ENCODE peak calls at places on chromosomes 4 and X, in ten cellular contexts. F, V, J, O, P, L, W, R, U and I are unnamed samples. For H3K27me3, the result is how much of the 10 kb centered on the place peaks cover.

GRCh38 chr4:57249083-57249482 is 138.9 kb upstream of the IGFBP7 start:
- DNase-seq in W (no peak), P (no peak), L (no peak), O (no peak), R (no peak), F (no peak), V (no peak), J (peak), U (no peak), I (no peak)

GRCh38 chr4:182922551-182923284 is 5.5 kb upstream of the DCTD start:
- DNase-seq in P (no peak), W (no peak), U (no peak), L (no peak), O (no peak), J (peak), V (peak), R (no peak), F (no peak), I (no peak)

GRCh38 chr4:68152411-68152810 is 22.7 kb upstream of the TMPRSS11F start:
- DNase-seq in U (no peak), J (peak), R (peak), L (no peak), V (no peak), W (no peak), P (no peak), O (no peak), F (no peak), I (no peak)

GRCh38 chrX:150868625-150869024 is 29.8 kb downstream of the CD99L2 start:
- DNase-seq in P (no peak), V (no peak), L (no peak), J (no peak), W (no peak), O (no peak), F (no peak), U (no peak), R (no peak), I (no peak)

GRCh38 chrX:51614353-51614752 is 4.4 kb downstream of the CENPVL3 start:
- DNase-seq in O (peak), U (no peak), P (no peak), V (no peak), J (peak), R (peak), W (no peak), F (no peak), L (peak), I (no peak)

GRCh38 chrX:129360175-129360574 is 163.1 kb downstream of the SMARCA1 start:
- DNase-seq in P (no peak), L (peak), F (no peak), V (peak), O (peak), U (peak), W (no peak), J (peak), R (peak), I (no peak)

GRCh38 chr4:32768664-32769389 is 2048.7 kb downstream of the PCDH7 start:
- DNase-seq in F (no peak), O (no peak), J (no peak), V (no peak), P (no peak), W (no peak), R (no peak), U (no peak), L (no peak), I (no peak)

GRCh38 chrX:7486502-7486901 is 338.5 kb upstream of the PUDP start:
- DNase-seq in U (no peak), V (peak), J (no peak), P (no peak), L (no peak), O (no peak), W (no peak), R (no peak), F (no peak), I (no peak)

GRCh38 chr4:112978691-112979472 is 70.6 kb upstream of the ANK2 start:
- DNase-seq in P (no peak), J (peak), V (no peak), F (no peak), L (peak), R (no peak), W (no peak), O (no peak), U (no peak), I (no peak)

GRCh38 chrX:15546745-15547144 is 46.1 kb downstream of the BMX start:
- DNase-seq in P (no peak), W (no peak), R (no peak), O (no peak), F (no peak), V (no peak), L (no peak), J (no peak), U (no peak), I (no peak)

GRCh38 chr4:3525532-3526430 is 6.4 kb downstream of the LRPAP1 start:
- DNase-seq in P (no peak), V (peak), F (no peak), R (no peak), O (no peak), U (no peak), L (peak), J (no peak), W (no peak), I (peak)

GRCh38 chr4:167000141-167000852 is 234.0 kb downstream of the SPOCK3 start:
- DNase-seq in U (no peak), R (no peak), F (no peak), L (no peak), P (no peak), W (no peak), J (peak), O (no peak), V (no peak), I (no peak)

GRCh38 chr4:5472166-5472565 is 236.2 kb downstream of the EVC2 start:
- DNase-seq in U (no peak), J (no peak), P (no peak), V (no peak), L (no peak), O (no peak), W (no peak), R (no peak), F (no peak), I (no peak)

GRCh38 chrX:46040001-46040400 is 505.2 kb downstream of the ZNF674 start:
- DNase-seq in O (no peak), L (no peak), U (no peak), F (no peak), W (no peak), V (no peak), J (no peak), P (no peak), R (no peak), I (no peak)
- TF ChIP-seq CTCF in O (no peak), L (no peak), U (no peak), F (no peak), W (no peak), V (no peak), J (no peak), P (no peak), R (no peak), I (no peak)

DNA sequence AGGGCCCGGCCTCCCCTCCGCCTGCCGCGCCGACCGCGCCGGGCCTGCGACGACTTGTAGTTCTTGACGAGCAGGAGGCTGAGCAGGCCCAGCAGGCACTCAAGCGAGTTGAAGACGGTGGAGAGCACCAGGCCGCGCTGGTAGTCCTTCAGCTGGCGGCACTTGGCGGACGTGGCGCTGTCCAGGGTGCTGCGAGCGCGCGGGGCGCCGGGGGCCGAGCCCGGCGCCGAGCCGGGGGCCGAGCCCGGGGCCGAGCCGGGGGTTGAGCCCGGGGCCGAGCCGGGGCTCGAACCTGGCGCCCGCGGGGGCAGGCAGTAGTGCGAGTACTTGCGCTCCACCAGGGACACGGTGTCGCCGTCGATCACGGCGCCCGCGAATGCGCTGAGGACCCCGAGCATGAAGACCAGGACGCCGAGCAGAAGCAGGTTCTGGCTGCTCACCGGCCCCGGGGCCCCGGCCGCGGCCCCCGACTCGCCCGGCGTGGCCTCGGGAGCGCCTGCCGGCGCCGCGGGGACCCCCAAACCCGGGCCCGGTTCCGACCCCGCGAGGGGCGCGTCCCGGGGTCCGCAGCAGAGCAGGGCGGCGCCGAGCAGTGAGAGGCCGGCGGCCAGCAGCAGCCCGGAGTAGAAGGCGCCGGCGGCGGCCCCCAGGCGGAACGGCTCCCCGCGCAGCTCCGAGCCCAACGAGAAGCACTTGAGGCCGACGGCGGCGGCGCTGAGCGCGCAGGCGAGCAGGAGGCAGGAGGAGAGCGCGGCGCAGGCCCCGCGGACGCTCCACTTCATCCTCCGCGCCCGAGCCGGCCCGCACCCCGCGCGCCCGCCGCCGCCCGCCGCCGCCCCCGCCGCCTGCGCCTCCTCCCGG is 584 bp downstream of the TMEM271 start:
- DNase-seq in W (no peak), V (peak), P (no peak), L (peak), U (peak), J (peak), F (no peak), O (peak), R (no peak), I (peak)
- H3K27me3 ChIP-seq in W (under half), V (under half), P (under half), L (half or more), U (half or more), J (under half), F (under half), O (half or more), R (under half), I (under half)

DNA sequence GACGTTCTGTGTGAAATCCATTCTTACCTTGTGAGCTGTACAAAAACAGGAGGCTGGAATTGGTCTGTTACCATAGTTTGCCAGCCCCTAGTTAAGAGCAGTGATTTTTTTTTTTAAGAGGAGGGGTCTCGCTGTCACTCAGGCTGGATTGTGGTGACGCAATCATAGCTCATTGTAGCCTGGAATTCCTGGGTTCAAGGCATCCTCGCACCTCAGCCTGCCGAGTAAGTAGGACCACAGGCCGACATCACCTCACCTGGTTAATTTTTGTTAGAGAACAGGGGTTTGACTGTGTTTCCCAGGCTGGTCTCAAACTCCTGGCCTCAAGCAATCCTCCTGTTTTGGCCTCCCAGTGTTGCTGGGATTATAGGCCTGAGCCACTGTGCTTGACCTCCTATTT is 7.5 kb downstream of the USP9X start:
- DNase-seq in W (no peak), F (no peak), J (no peak), V (no peak), U (no peak), L (no peak), O (no peak), P (no peak), R (no peak), I (no peak)
- H3K4me3 ChIP-seq in W (no peak), F (no peak), J (no peak), V (no peak), U (no peak), L (no peak), O (no peak), P (no peak), R (no peak), I (no peak)

DNA sequence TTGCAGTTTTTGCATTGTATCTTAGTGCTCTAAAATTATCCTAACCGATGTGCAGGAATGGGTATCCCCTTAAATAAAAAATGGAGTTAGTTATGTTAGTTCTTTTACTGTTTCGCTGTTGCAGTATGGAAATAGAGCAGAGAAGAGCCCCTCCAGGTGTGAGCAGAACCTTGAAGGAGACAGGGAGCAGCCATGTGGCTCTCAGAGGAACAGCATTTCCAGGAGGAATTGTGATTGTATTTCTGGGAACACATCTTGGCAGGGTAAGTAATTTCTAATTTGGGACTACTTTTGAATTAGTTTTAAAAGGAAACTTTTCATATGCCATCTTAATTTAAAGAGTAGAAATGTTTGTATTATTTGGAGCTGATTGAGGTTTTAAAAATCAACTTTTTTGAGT is 5.3 kb upstream of the CCDC158 start:
- DNase-seq in J (no peak), O (no peak), L (no peak), P (no peak), U (no peak), V (no peak), R (no peak), W (no peak), F (no peak), I (no peak)
- TF ChIP-seq CTCF in J (peak), O (peak), L (peak), P (peak), U (no peak), V (no peak), R (no peak), W (no peak), F (no peak), I (no peak)

GRCh38 chr4:128648021-128648420 is 161.5 kb upstream of the JADE1 start:
- DNase-seq in O (no peak), J (no peak), P (no peak), U (no peak), V (no peak), W (no peak), F (no peak), R (no peak), L (no peak), I (no peak)

GRCh38 chr4:128654465-128654864 is 155.0 kb upstream of the JADE1 start:
- DNase-seq in L (no peak), W (no peak), F (no peak), V (no peak), J (no peak), P (no peak), O (no peak), R (no peak), U (no peak), I (no peak)

GRCh38 chr4:128653514-128654420 is 155.7 kb upstream of the JADE1 start:
- DNase-seq in O (peak), R (no peak), V (no peak), F (peak), W (no peak), J (no peak), L (no peak), P (no peak), U (peak), I (peak)

GRCh38 chr4:128649575-128650205 is 159.8 kb upstream of the JADE1 start:
- DNase-seq in R (no peak), L (no peak), F (no peak), U (no peak), P (no peak), J (peak), O (no peak), V (no peak), W (no peak), I (no peak)

GRCh38 chr4:128649161-128649560 is 160.3 kb upstream of the JADE1 start:
- DNase-seq in U (no peak), V (no peak), P (no peak), L (no peak), F (no peak), W (no peak), J (no peak), R (no peak), O (no peak), I (no peak)
- H3K27me3 ChIP-seq in U (under half), V (under half), P (under half), L (under half), F (under half), W (under half), J (under half), R (under half), O (under half), I (under half)

DNA sequence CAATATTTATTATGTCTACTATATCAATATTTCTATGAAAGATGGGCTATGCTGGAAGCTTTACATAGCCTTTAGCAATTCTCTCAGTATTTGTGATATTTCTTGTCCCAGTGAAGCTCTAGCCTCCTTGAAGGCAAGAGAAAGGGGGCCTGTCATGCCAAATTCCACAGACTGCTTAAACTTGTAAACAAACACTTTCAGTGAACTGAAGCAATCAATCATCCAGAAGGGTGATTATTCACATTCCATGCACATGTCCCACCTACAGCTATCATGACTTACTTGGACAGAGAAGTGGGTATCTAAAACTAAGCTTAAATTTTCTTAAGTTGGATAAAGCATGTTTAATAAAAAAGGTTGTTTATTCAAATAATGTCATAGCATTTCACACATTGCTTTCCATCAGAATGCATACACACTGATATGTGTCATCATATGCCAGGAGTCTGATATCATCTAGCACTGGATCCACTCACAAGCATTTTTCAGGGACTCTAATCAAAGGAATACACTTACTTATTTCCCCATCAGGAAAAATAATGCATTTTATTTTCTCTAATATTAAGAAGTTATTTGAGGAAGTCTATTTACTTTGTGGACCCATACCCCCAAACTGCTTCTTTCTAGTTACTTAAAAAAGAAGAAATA is 1.2 kb upstream of the FSTL5 start:
- DNase-seq in R (no peak), L (no peak), F (no peak), W (no peak), U (no peak), V (no peak), P (no peak), O (peak), J (peak), I (no peak)
- H3K4me3 ChIP-seq in R (peak), L (peak), F (no peak), W (no peak), U (no peak), V (no peak), P (no peak), O (peak), J (no peak), I (no peak)